ENCODE peak calls at places on chromosomes 11 and 22, in six cellular contexts. One of them, this sample, is unnamed.

GRCh38 chr11:132035736-132036135 is 665.3 kb downstream of the NTM start:
- DNase-seq in uterus: no peak
- DNase-seq in brain microvascular endothelial cell: no peak
- DNase-seq in stimulated activated CD4-positive, alpha-beta T cell treated with anti-CD3 and anti-CD28 coated beads, TNF-alpha, amount 100 ng/mL, for 1 hour: no peak
- DNase-seq in fibroblast of lung: no peak
- DNase-seq in occipital lobe: no peak
- DNase-seq in this sample: no peak

GRCh38 chr11:111908639-111909305 is 2.8 kb downstream of the CRYAB start:
- DNase-seq in uterus: no peak
- DNase-seq in brain microvascular endothelial cell: no peak
- DNase-seq in stimulated activated CD4-positive, alpha-beta T cell treated with anti-CD3 and anti-CD28 coated beads, TNF-alpha, amount 100 ng/mL, for 1 hour: no peak
- DNase-seq in fibroblast of lung: no peak
- DNase-seq in occipital lobe: no peak
- DNase-seq in this sample: no peak

GRCh38 chr11:65599216-65599954 is 3.8 kb upstream of the KCNK7 start:
- DNase-seq in uterus: no peak
- DNase-seq in brain microvascular endothelial cell: no peak
- DNase-seq in stimulated activated CD4-positive, alpha-beta T cell treated with anti-CD3 and anti-CD28 coated beads, TNF-alpha, amount 100 ng/mL, for 1 hour: no peak
- DNase-seq in fibroblast of lung: no peak
- DNase-seq in occipital lobe: no peak
- DNase-seq in this sample: no peak

GRCh38 chr11:313787-314547 is at the start of gene IFITM1:
- DNase-seq in uterus: no peak
- DNase-seq in brain microvascular endothelial cell: no peak
- DNase-seq in stimulated activated CD4-positive, alpha-beta T cell treated with anti-CD3 and anti-CD28 coated beads, TNF-alpha, amount 100 ng/mL, for 1 hour: no peak
- DNase-seq in fibroblast of lung: peak
- DNase-seq in occipital lobe: no peak
- DNase-seq in this sample: peak

GRCh38 chr11:44876194-44876723 is 74.4 kb downstream of the TP53I11 start:
- DNase-seq in uterus: no peak
- DNase-seq in brain microvascular endothelial cell: no peak
- DNase-seq in stimulated activated CD4-positive, alpha-beta T cell treated with anti-CD3 and anti-CD28 coated beads, TNF-alpha, amount 100 ng/mL, for 1 hour: no peak
- DNase-seq in fibroblast of lung: no peak
- DNase-seq in occipital lobe: no peak
- DNase-seq in this sample: no peak

GRCh38 chr22:27810566-27810965 is 9.0 kb upstream of the MN1 start:
- DNase-seq in uterus: peak
- DNase-seq in brain microvascular endothelial cell: no peak
- DNase-seq in stimulated activated CD4-positive, alpha-beta T cell treated with anti-CD3 and anti-CD28 coated beads, TNF-alpha, amount 100 ng/mL, for 1 hour: no peak
- DNase-seq in fibroblast of lung: peak
- DNase-seq in occipital lobe: no peak
- DNase-seq in this sample: no peak

GRCh38 chr11:103035656-103036434 is 56.1 kb downstream of the DCUN1D5 start:
- DNase-seq in uterus: no peak
- DNase-seq in brain microvascular endothelial cell: peak
- DNase-seq in stimulated activated CD4-positive, alpha-beta T cell treated with anti-CD3 and anti-CD28 coated beads, TNF-alpha, amount 100 ng/mL, for 1 hour: no peak
- DNase-seq in fibroblast of lung: peak
- DNase-seq in occipital lobe: no peak
- DNase-seq in this sample: peak

GRCh38 chr11:82577246-82577645 is 156.4 kb downstream of the FAM181B start:
- DNase-seq in uterus: no peak
- DNase-seq in brain microvascular endothelial cell: no peak
- DNase-seq in stimulated activated CD4-positive, alpha-beta T cell treated with anti-CD3 and anti-CD28 coated beads, TNF-alpha, amount 100 ng/mL, for 1 hour: no peak
- DNase-seq in fibroblast of lung: no peak
- DNase-seq in occipital lobe: no peak
- DNase-seq in this sample: no peak

GRCh38 chr22:35446365-35446764 is 46.4 kb downstream of the MCM5 start:
- DNase-seq in uterus: peak
- DNase-seq in brain microvascular endothelial cell: peak
- DNase-seq in stimulated activated CD4-positive, alpha-beta T cell treated with anti-CD3 and anti-CD28 coated beads, TNF-alpha, amount 100 ng/mL, for 1 hour: no peak
- DNase-seq in fibroblast of lung: peak
- DNase-seq in occipital lobe: peak
- DNase-seq in this sample: no peak

GRCh38 chr11:69744435-69744834 is 30.7 kb downstream of the FGF4 start:
- DNase-seq in uterus: no peak
- DNase-seq in brain microvascular endothelial cell: peak
- DNase-seq in stimulated activated CD4-positive, alpha-beta T cell treated with anti-CD3 and anti-CD28 coated beads, TNF-alpha, amount 100 ng/mL, for 1 hour: no peak
- DNase-seq in fibroblast of lung: peak
- DNase-seq in occipital lobe: no peak
- DNase-seq in this sample: no peak

GRCh38 chr22:30887418-30887817 is 81.2 kb downstream of the MORC2 start:
- DNase-seq in uterus: no peak
- DNase-seq in brain microvascular endothelial cell: no peak
- DNase-seq in stimulated activated CD4-positive, alpha-beta T cell treated with anti-CD3 and anti-CD28 coated beads, TNF-alpha, amount 100 ng/mL, for 1 hour: no peak
- DNase-seq in fibroblast of lung: no peak
- DNase-seq in occipital lobe: no peak
- DNase-seq in this sample: no peak

GRCh38 chr11:45048870-45049825 is 97.3 kb upstream of the PRDM11 start:
- DNase-seq in uterus: peak
- DNase-seq in brain microvascular endothelial cell: no peak
- DNase-seq in stimulated activated CD4-positive, alpha-beta T cell treated with anti-CD3 and anti-CD28 coated beads, TNF-alpha, amount 100 ng/mL, for 1 hour: no peak
- DNase-seq in fibroblast of lung: no peak
- DNase-seq in occipital lobe: peak
- DNase-seq in this sample: no peak

GRCh38 chr11:5596611-5597201 is at the start of gene TRIM6:
- DNase-seq in uterus: peak
- DNase-seq in brain microvascular endothelial cell: peak
- DNase-seq in stimulated activated CD4-positive, alpha-beta T cell treated with anti-CD3 and anti-CD28 coated beads, TNF-alpha, amount 100 ng/mL, for 1 hour: no peak
- DNase-seq in fibroblast of lung: peak
- DNase-seq in occipital lobe: no peak
- DNase-seq in this sample: no peak

GRCh38 chr11:31956310-31956709 is 134.6 kb upstream of the RCN1 start:
- DNase-seq in uterus: no peak
- DNase-seq in brain microvascular endothelial cell: peak
- DNase-seq in stimulated activated CD4-positive, alpha-beta T cell treated with anti-CD3 and anti-CD28 coated beads, TNF-alpha, amount 100 ng/mL, for 1 hour: no peak
- DNase-seq in fibroblast of lung: peak
- DNase-seq in occipital lobe: no peak
- DNase-seq in this sample: no peak

GRCh38 chr11:85182437-85183109 is 444.6 kb downstream of the DLG2 start:
- DNase-seq in uterus: no peak
- DNase-seq in brain microvascular endothelial cell: peak
- DNase-seq in stimulated activated CD4-positive, alpha-beta T cell treated with anti-CD3 and anti-CD28 coated beads, TNF-alpha, amount 100 ng/mL, for 1 hour: no peak
- DNase-seq in fibroblast of lung: peak
- DNase-seq in occipital lobe: no peak
- DNase-seq in this sample: no peak

GRCh38 chr22:49306632-49306975 is 521.1 kb downstream of the BRD1 start:
- DNase-seq in uterus: no peak
- DNase-seq in brain microvascular endothelial cell: no peak
- DNase-seq in stimulated activated CD4-positive, alpha-beta T cell treated with anti-CD3 and anti-CD28 coated beads, TNF-alpha, amount 100 ng/mL, for 1 hour: no peak
- DNase-seq in fibroblast of lung: no peak
- DNase-seq in occipital lobe: no peak
- DNase-seq in this sample: no peak

GRCh38 chr11:5622802-5623201 is 2.0 kb upstream of the TRIM34 start:
- DNase-seq in uterus: no peak
- DNase-seq in brain microvascular endothelial cell: no peak
- DNase-seq in stimulated activated CD4-positive, alpha-beta T cell treated with anti-CD3 and anti-CD28 coated beads, TNF-alpha, amount 100 ng/mL, for 1 hour: no peak
- DNase-seq in fibroblast of lung: no peak
- DNase-seq in occipital lobe: no peak
- DNase-seq in this sample: no peak

GRCh38 chr22:42613869-42614268 is 814 bp downstream of the POLDIP3 start:
- DNase-seq in uterus: no peak
- DNase-seq in brain microvascular endothelial cell: no peak
- DNase-seq in stimulated activated CD4-positive, alpha-beta T cell treated with anti-CD3 and anti-CD28 coated beads, TNF-alpha, amount 100 ng/mL, for 1 hour: no peak
- DNase-seq in fibroblast of lung: peak
- DNase-seq in occipital lobe: no peak
- DNase-seq in this sample: no peak

GRCh38 chr11:103881518-103882070 is 154.8 kb upstream of the DDI1 start:
- DNase-seq in uterus: no peak
- DNase-seq in brain microvascular endothelial cell: no peak
- DNase-seq in stimulated activated CD4-positive, alpha-beta T cell treated with anti-CD3 and anti-CD28 coated beads, TNF-alpha, amount 100 ng/mL, for 1 hour: no peak
- DNase-seq in fibroblast of lung: peak
- DNase-seq in occipital lobe: no peak
- DNase-seq in this sample: no peak

GRCh38 chr11:129979046-129979605 is 23.5 kb downstream of the PRDM10 start:
- DNase-seq in uterus: no peak
- DNase-seq in brain microvascular endothelial cell: no peak
- DNase-seq in stimulated activated CD4-positive, alpha-beta T cell treated with anti-CD3 and anti-CD28 coated beads, TNF-alpha, amount 100 ng/mL, for 1 hour: no peak
- DNase-seq in fibroblast of lung: no peak
- DNase-seq in occipital lobe: no peak
- DNase-seq in this sample: no peak

GRCh38 chr11:118572914-118573550 is 823 bp downstream of the ARCN1 start:
- DNase-seq in uterus: no peak
- DNase-seq in brain microvascular endothelial cell: peak
- DNase-seq in stimulated activated CD4-positive, alpha-beta T cell treated with anti-CD3 and anti-CD28 coated beads, TNF-alpha, amount 100 ng/mL, for 1 hour: no peak
- DNase-seq in fibroblast of lung: peak
- DNase-seq in occipital lobe: no peak
- DNase-seq in this sample: peak

GRCh38 chr22:32308191-32308590 is 49.5 kb upstream of the RFPL3 start:
- DNase-seq in uterus: no peak
- DNase-seq in brain microvascular endothelial cell: no peak
- DNase-seq in stimulated activated CD4-positive, alpha-beta T cell treated with anti-CD3 and anti-CD28 coated beads, TNF-alpha, amount 100 ng/mL, for 1 hour: no peak
- DNase-seq in fibroblast of lung: no peak
- DNase-seq in occipital lobe: no peak
- DNase-seq in this sample: no peak

GRCh38 chr22:24521791-24522245 is 26.7 kb downstream of the UPB1 start:
- DNase-seq in uterus: no peak
- DNase-seq in brain microvascular endothelial cell: peak
- DNase-seq in stimulated activated CD4-positive, alpha-beta T cell treated with anti-CD3 and anti-CD28 coated beads, TNF-alpha, amount 100 ng/mL, for 1 hour: no peak
- DNase-seq in fibroblast of lung: peak
- DNase-seq in occipital lobe: no peak
- DNase-seq in this sample: peak

GRCh38 chr11:64152841-64153691 is 12.8 kb downstream of the MACROD1 start:
- DNase-seq in uterus: peak
- DNase-seq in brain microvascular endothelial cell: peak
- DNase-seq in stimulated activated CD4-positive, alpha-beta T cell treated with anti-CD3 and anti-CD28 coated beads, TNF-alpha, amount 100 ng/mL, for 1 hour: peak
- DNase-seq in fibroblast of lung: no peak
- DNase-seq in occipital lobe: peak
- DNase-seq in this sample: peak

GRCh38 chr11:121886005-121886739 is 229.8 kb downstream of the BLID start:
- DNase-seq in uterus: peak
- DNase-seq in brain microvascular endothelial cell: no peak
- DNase-seq in stimulated activated CD4-positive, alpha-beta T cell treated with anti-CD3 and anti-CD28 coated beads, TNF-alpha, amount 100 ng/mL, for 1 hour: no peak
- DNase-seq in fibroblast of lung: no peak
- DNase-seq in occipital lobe: no peak
- DNase-seq in this sample: no peak

GRCh38 chr11:28759311-28759710 is 651.1 kb downstream of the METTL15 start:
- DNase-seq in uterus: no peak
- DNase-seq in brain microvascular endothelial cell: peak
- DNase-seq in stimulated activated CD4-positive, alpha-beta T cell treated with anti-CD3 and anti-CD28 coated beads, TNF-alpha, amount 100 ng/mL, for 1 hour: no peak
- DNase-seq in fibroblast of lung: peak
- DNase-seq in occipital lobe: no peak
- DNase-seq in this sample: no peak

GRCh38 chr11:116471608-116472007 is 301.2 kb downstream of the BUD13 start:
- DNase-seq in uterus: no peak
- DNase-seq in brain microvascular endothelial cell: peak
- DNase-seq in stimulated activated CD4-positive, alpha-beta T cell treated with anti-CD3 and anti-CD28 coated beads, TNF-alpha, amount 100 ng/mL, for 1 hour: no peak
- DNase-seq in fibroblast of lung: peak
- DNase-seq in occipital lobe: no peak
- DNase-seq in this sample: no peak

GRCh38 chr11:114134870-114135269 is 75.4 kb downstream of the ZBTB16 start:
- DNase-seq in uterus: no peak
- DNase-seq in brain microvascular endothelial cell: peak
- DNase-seq in stimulated activated CD4-positive, alpha-beta T cell treated with anti-CD3 and anti-CD28 coated beads, TNF-alpha, amount 100 ng/mL, for 1 hour: no peak
- DNase-seq in fibroblast of lung: peak
- DNase-seq in occipital lobe: no peak
- DNase-seq in this sample: no peak

GRCh38 chr11:125141686-125142535 is 22.6 kb upstream of the PKNOX2 start:
- DNase-seq in uterus: no peak
- DNase-seq in brain microvascular endothelial cell: peak
- DNase-seq in stimulated activated CD4-positive, alpha-beta T cell treated with anti-CD3 and anti-CD28 coated beads, TNF-alpha, amount 100 ng/mL, for 1 hour: peak
- DNase-seq in fibroblast of lung: peak
- DNase-seq in occipital lobe: no peak
- DNase-seq in this sample: peak

GRCh38 chr11:107182983-107183382 is 164.7 kb upstream of the GUCY1A2 start:
- DNase-seq in uterus: no peak
- DNase-seq in brain microvascular endothelial cell: no peak
- DNase-seq in stimulated activated CD4-positive, alpha-beta T cell treated with anti-CD3 and anti-CD28 coated beads, TNF-alpha, amount 100 ng/mL, for 1 hour: no peak
- DNase-seq in fibroblast of lung: peak
- DNase-seq in occipital lobe: no peak
- DNase-seq in this sample: no peak

GRCh38 chr11:117523680-117524079 is 196.0 kb downstream of the CEP164 start:
- DNase-seq in uterus: no peak
- DNase-seq in brain microvascular endothelial cell: peak
- DNase-seq in stimulated activated CD4-positive, alpha-beta T cell treated with anti-CD3 and anti-CD28 coated beads, TNF-alpha, amount 100 ng/mL, for 1 hour: no peak
- DNase-seq in fibroblast of lung: peak
- DNase-seq in occipital lobe: no peak
- DNase-seq in this sample: no peak

GRCh38 chr22:44396021-44396726 is 83.4 kb upstream of the SHISAL1 start:
- DNase-seq in uterus: peak
- DNase-seq in brain microvascular endothelial cell: no peak
- DNase-seq in stimulated activated CD4-positive, alpha-beta T cell treated with anti-CD3 and anti-CD28 coated beads, TNF-alpha, amount 100 ng/mL, for 1 hour: no peak
- DNase-seq in fibroblast of lung: no peak
- DNase-seq in occipital lobe: no peak
- DNase-seq in this sample: no peak

GRCh38 chr22:27809700-27810365 is 8.3 kb upstream of the MN1 start:
- DNase-seq in uterus: no peak
- DNase-seq in brain microvascular endothelial cell: no peak
- DNase-seq in stimulated activated CD4-positive, alpha-beta T cell treated with anti-CD3 and anti-CD28 coated beads, TNF-alpha, amount 100 ng/mL, for 1 hour: no peak
- DNase-seq in fibroblast of lung: no peak
- DNase-seq in occipital lobe: no peak
- DNase-seq in this sample: no peak

GRCh38 chr11:117748771-117749540 is 48.1 kb downstream of the DSCAML1 start:
- DNase-seq in uterus: no peak
- DNase-seq in brain microvascular endothelial cell: no peak
- DNase-seq in stimulated activated CD4-positive, alpha-beta T cell treated with anti-CD3 and anti-CD28 coated beads, TNF-alpha, amount 100 ng/mL, for 1 hour: no peak
- DNase-seq in fibroblast of lung: no peak
- DNase-seq in occipital lobe: no peak
- DNase-seq in this sample: no peak

GRCh38 chr11:72777755-72778278 is 16.0 kb downstream of the STARD10 start:
- DNase-seq in uterus: no peak
- DNase-seq in brain microvascular endothelial cell: no peak
- DNase-seq in stimulated activated CD4-positive, alpha-beta T cell treated with anti-CD3 and anti-CD28 coated beads, TNF-alpha, amount 100 ng/mL, for 1 hour: no peak
- DNase-seq in fibroblast of lung: no peak
- DNase-seq in occipital lobe: no peak
- DNase-seq in this sample: no peak

GRCh38 chr11:58829736-58830135 is 14.8 kb downstream of the GLYATL2 start:
- DNase-seq in uterus: no peak
- DNase-seq in brain microvascular endothelial cell: peak
- DNase-seq in stimulated activated CD4-positive, alpha-beta T cell treated with anti-CD3 and anti-CD28 coated beads, TNF-alpha, amount 100 ng/mL, for 1 hour: no peak
- DNase-seq in fibroblast of lung: peak
- DNase-seq in occipital lobe: no peak
- DNase-seq in this sample: no peak

GRCh38 chr11:10651579-10652361 is 41.8 kb downstream of the IRAG1 start:
- DNase-seq in uterus: no peak
- DNase-seq in brain microvascular endothelial cell: no peak
- DNase-seq in stimulated activated CD4-positive, alpha-beta T cell treated with anti-CD3 and anti-CD28 coated beads, TNF-alpha, amount 100 ng/mL, for 1 hour: no peak
- DNase-seq in fibroblast of lung: peak
- DNase-seq in occipital lobe: no peak
- DNase-seq in this sample: no peak

GRCh38 chr11:57552479-57552878 is 15.0 kb downstream of the UBE2L6 start:
- DNase-seq in uterus: no peak
- DNase-seq in brain microvascular endothelial cell: no peak
- DNase-seq in stimulated activated CD4-positive, alpha-beta T cell treated with anti-CD3 and anti-CD28 coated beads, TNF-alpha, amount 100 ng/mL, for 1 hour: no peak
- DNase-seq in fibroblast of lung: no peak
- DNase-seq in occipital lobe: no peak
- DNase-seq in this sample: no peak